ENCODE peak calls at places on chromosome 1, in seven cellular contexts. J is HL-60, U is PC-3, A is BJ, D is breast epithelium, G is cardiac muscle cell, K is fibroblast of pulmonary artery. C is an unnamed sample.

GRCh38 chr1:77438239-77438913 is 156.6 kb downstream of the AK5 start:
- DNase-seq in J (no peak), U (no peak), A (peak), D (peak), G (peak), K (peak), C (peak)

GRCh38 chr1:174218983-174219382 is 59.7 kb downstream of the RABGAP1L start:
- DNase-seq in J (no peak), U (no peak), A (no peak), D (no peak), G (no peak), K (no peak), C (no peak)

GRCh38 chr1:203911806-203912205 is 50.4 kb downstream of the SNRPE start:
- DNase-seq in J (no peak), U (no peak), A (no peak), D (no peak), G (peak), K (peak), C (no peak)

GRCh38 chr1:25037174-25038074 is 107.3 kb upstream of the RUNX3 start:
- DNase-seq in J (peak), U (peak), A (no peak), D (no peak), G (peak), K (no peak), C (peak)

GRCh38 chr1:10965621-10966226 is 46.7 kb upstream of the TARDBP start:
- DNase-seq in J (peak), U (no peak), A (no peak), D (no peak), G (peak), K (no peak), C (peak)

GRCh38 chr1:156004843-156005593 is 15.7 kb downstream of the SSR2 start:
- DNase-seq in J (no peak), U (no peak), A (no peak), D (peak), G (no peak), K (no peak), C (no peak)

GRCh38 chr1:26358411-26359384 is 4.8 kb upstream of the CRYBG2 start:
- DNase-seq in J (no peak), U (peak), A (no peak), D (no peak), G (no peak), K (no peak), C (peak)

GRCh38 chr1:52423771-52424170 is 19.4 kb downstream of the PRPF38A start:
- DNase-seq in J (no peak), U (no peak), A (no peak), D (no peak), G (no peak), K (no peak), C (no peak)

GRCh38 chr1:46558141-46558963 is 6.9 kb upstream of the KNCN start:
- DNase-seq in J (no peak), U (no peak), A (no peak), D (no peak), G (no peak), K (no peak), C (no peak)

GRCh38 chr1:46183119-46183842 is 7.0 kb upstream of the P3R3URF start:
- DNase-seq in J (peak), U (peak), A (peak), D (peak), G (peak), K (peak), C (peak)

GRCh38 chr1:157691285-157691920 is 9.2 kb downstream of the FCRL3 start:
- DNase-seq in J (peak), U (peak), A (no peak), D (no peak), G (peak), K (peak), C (peak)

GRCh38 chr1:235640580-235640979 is 9.0 kb downstream of the GNG4 start:
- DNase-seq in J (no peak), U (no peak), A (no peak), D (no peak), G (no peak), K (no peak), C (no peak)

GRCh38 chr1:180508725-180509097 is 6.3 kb upstream of the ACBD6 start:
- DNase-seq in J (no peak), U (no peak), A (no peak), D (no peak), G (no peak), K (no peak), C (no peak)
- TF ChIP-seq CTCF in J (no peak), U (no peak), A (no peak), D (no peak), G (no peak), K (no peak), C (no peak)

GRCh38 chr1:226110249-226111108 is 48.0 kb downstream of the H3-3A start:
- DNase-seq in J (peak), U (peak), A (no peak), D (peak), G (peak), K (peak), C (peak)

GRCh38 chr1:226107471-226108460 is 45.2 kb downstream of the H3-3A start:
- DNase-seq in J (no peak), U (peak), A (no peak), D (no peak), G (no peak), K (no peak), C (no peak)

GRCh38 chr1:226111109-226111864 is 48.8 kb downstream of the H3-3A start:
- DNase-seq in J (no peak), U (no peak), A (no peak), D (no peak), G (no peak), K (no peak), C (no peak)

GRCh38 chr1:226108935-226109828 is 46.7 kb downstream of the H3-3A start:
- DNase-seq in J (no peak), U (no peak), A (no peak), D (peak), G (peak), K (peak), C (peak)

DNA sequence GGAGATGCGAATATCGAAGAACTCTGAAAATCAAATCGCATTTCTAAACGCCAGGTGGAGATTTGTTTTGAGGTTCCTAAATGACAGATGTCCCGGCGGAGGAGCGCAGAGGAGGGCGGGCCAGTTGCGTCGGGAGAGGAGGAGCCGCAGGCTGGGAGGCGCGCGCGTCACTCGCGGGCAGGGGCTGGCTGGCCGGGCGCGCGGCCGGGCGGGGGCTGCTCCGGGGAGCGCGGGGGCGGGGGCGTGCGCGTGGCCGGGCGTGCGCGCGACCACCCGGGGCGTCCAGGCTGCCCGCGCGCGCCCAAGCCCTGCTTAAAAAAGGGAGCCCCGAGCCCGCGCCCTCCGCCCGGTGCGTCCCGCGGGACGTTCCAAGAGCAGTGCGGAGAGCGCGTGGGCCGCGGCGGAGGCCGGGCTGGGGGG is 47.3 kb downstream of the H3-3A start:
- DNase-seq in J (peak), U (peak), A (no peak), D (peak), G (peak), K (peak), C (peak)
- TF ChIP-seq CTCF in J (no peak), U (peak), A (no peak), D (no peak), G (no peak), K (no peak), C (peak)

GRCh38 chr1:31421404-31422040 is 8.5 kb downstream of the SERINC2 start:
- DNase-seq in J (no peak), U (peak), A (no peak), D (no peak), G (peak), K (peak), C (no peak)
- TF ChIP-seq CTCF in J (peak), U (peak), A (peak), D (no peak), G (peak), K (peak), C (peak)

GRCh38 chr1:150162862-150163706 is 13.4 kb downstream of the PLEKHO1 start:
- DNase-seq in J (peak), U (peak), A (peak), D (peak), G (peak), K (peak), C (peak)
- TF ChIP-seq CTCF in J (no peak), U (no peak), A (peak), D (peak), G (peak), K (peak), C (peak)

DNA sequence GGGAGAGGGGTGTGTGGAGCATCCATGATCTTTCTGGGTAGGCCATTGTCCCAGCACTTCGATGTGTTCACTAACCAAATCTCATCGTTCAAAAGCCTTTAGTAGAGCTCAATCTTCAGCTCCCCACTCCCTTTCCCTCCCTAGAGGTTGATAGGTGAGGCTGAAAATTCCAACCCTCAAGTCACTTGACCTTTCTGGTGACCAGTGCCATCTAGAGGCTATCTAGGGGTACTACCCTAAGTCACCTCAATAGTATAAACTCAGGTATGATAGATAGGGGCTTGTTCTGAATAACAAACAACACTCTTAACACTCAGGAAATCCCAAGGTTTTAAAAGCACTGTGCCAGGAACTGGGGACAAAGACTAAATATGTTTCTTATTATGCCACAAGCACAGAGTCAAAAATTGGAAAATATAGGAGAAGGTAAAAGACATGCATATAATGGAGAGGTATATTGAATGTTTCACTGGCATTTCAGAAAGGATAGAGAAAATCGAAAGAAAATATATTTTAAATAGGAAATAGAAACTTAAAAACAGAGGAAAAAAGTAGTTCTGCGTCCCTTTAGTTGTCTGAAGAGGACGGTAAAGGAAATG is 42.9 kb upstream of the CD53 start:
- DNase-seq in J (peak), U (peak), A (no peak), D (no peak), G (peak), K (peak), C (peak)
- TF ChIP-seq CTCF in J (peak), U (peak), A (peak), D (peak), G (peak), K (peak), C (peak)

GRCh38 chr1:206117151-206117948 is at the start of gene AVPR1B:
- DNase-seq in J (no peak), U (peak), A (no peak), D (no peak), G (peak), K (peak), C (no peak)
- TF ChIP-seq CTCF in J (no peak), U (peak), A (peak), D (no peak), G (no peak), K (no peak), C (no peak)

GRCh38 chr1:245382981-245383380 is 228.2 kb downstream of the KIF26B start:
- DNase-seq in J (no peak), U (no peak), A (no peak), D (no peak), G (no peak), K (no peak), C (no peak)

GRCh38 chr1:245377854-245378253 is 223.1 kb downstream of the KIF26B start:
- DNase-seq in J (no peak), U (no peak), A (no peak), D (no peak), G (no peak), K (no peak), C (no peak)

GRCh38 chr1:245378352-245379144 is 223.8 kb downstream of the KIF26B start:
- DNase-seq in J (no peak), U (no peak), A (no peak), D (no peak), G (no peak), K (no peak), C (no peak)

GRCh38 chr1:245383396-245384330 is 228.9 kb downstream of the KIF26B start:
- DNase-seq in J (no peak), U (no peak), A (no peak), D (no peak), G (no peak), K (no peak), C (no peak)

DNA sequence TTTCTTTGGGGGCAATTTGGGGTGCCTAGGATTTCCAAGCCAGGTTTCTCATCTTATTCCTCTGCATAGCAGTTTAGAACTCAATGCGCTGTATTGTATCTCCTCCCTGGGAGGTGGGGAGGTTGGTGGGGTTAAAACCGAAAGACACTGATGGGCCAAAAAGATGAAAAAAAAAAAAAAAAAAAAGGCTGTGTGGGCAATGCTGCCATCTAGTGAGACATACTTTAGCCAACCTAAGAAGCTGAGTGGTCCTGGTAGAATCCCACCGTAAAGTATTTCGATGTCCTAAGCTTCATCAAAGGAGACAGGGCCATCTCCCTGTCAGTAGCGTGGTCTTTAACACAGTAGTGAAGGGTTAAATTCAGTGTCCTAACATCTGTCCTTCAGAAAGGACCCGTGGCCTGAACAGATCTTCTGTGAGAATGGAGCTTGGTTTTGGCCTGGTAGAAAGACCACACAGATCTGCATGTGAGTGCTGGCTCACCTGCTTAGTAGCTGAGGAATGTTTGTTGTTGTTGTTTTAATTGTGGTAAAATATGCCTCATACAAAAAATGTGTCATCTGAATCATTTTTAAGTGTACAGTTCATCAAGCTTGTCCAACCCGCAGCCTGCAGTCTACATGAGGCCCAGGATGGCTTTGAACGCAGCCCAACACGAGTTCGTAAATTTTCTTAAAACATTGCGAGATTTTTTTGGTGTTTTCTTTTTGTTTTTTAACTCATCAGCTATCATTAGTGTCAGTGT is 226.2 kb downstream of the KIF26B start:
- DNase-seq in J (no peak), U (no peak), A (no peak), D (no peak), G (no peak), K (peak), C (no peak)
- TF ChIP-seq CTCF in J (no peak), U (peak), A (peak), D (no peak), G (peak), K (peak), C (no peak)

GRCh38 chr1:40780678-40781613 is 2.6 kb upstream of the KCNQ4 start:
- DNase-seq in J (no peak), U (no peak), A (no peak), D (no peak), G (no peak), K (no peak), C (no peak)

GRCh38 chr1:40773748-40774265 is 9.8 kb upstream of the KCNQ4 start:
- DNase-seq in J (no peak), U (no peak), A (no peak), D (no peak), G (no peak), K (no peak), C (no peak)

GRCh38 chr1:40776236-40777072 is 7.1 kb upstream of the KCNQ4 start:
- DNase-seq in J (no peak), U (no peak), A (no peak), D (no peak), G (no peak), K (no peak), C (no peak)

GRCh38 chr1:40774266-40774998 is 9.2 kb upstream of the KCNQ4 start:
- DNase-seq in J (no peak), U (peak), A (no peak), D (no peak), G (peak), K (peak), C (peak)

DNA sequence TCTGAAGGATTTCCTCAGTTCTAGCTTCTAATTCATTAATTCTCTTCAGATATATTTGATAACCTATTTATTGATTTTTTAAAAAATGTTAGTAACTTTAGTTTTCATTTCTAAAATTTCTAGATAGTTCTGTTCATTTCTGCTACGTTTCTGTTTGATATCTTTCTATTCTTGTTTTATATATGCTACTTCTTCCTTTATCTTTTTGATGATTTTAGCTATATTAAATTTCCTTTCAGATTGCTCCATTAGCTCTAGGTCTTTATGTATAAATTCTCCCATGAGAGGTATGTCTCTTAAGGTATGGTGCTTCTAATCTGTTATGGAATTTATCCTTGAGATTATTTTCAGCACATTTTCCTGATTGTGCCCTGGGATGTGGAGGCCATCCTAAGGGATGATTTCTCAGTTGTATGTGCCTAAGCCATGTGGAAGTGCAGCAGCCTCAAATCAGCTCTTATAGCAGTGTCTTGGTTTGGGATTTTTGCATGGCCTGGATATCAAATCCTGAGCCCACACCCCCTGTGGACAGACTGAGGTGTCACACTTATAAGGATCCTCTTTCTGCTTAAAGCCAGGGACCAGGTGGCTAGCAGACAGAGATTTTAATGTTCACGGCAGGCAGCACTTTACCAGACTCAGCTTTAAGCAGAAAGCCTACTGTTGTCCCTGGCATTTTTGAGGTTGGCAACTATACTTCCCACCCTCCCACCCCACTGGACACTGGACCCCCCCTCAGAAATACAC is 6.2 kb upstream of the KCNQ4 start:
- DNase-seq in J (no peak), U (no peak), A (no peak), D (no peak), G (no peak), K (no peak), C (no peak)
- TF ChIP-seq CTCF in J (no peak), U (no peak), A (no peak), D (no peak), G (no peak), K (no peak), C (no peak)